ENCODE peak calls at places on chromosomes 1 and 21, in four cellular contexts. U is osteocyte; V is CD4-positive, alpha-beta T cell; Z is lung. J is an unnamed sample.

GRCh38 chr1:223482766-223483165 is 89.6 kb downstream of the CCDC185 start:
- DNase-seq in V (no peak), U (no peak), Z (no peak), J (no peak)

GRCh38 chr1:18234790-18235242 is 127.2 kb downstream of the IGSF21 start:
- DNase-seq in U (no peak), V (no peak), Z (no peak), J (no peak)

GRCh38 chr1:4944911-4945310 is 290.5 kb downstream of the AJAP1 start:
- DNase-seq in Z (no peak), U (no peak), V (no peak), J (no peak)

GRCh38 chr1:182698977-182699672 is 14.7 kb upstream of the RGS8 start:
- DNase-seq in Z (no peak), U (no peak), V (no peak), J (no peak)

GRCh38 chr1:1599030-1599916 is 662 bp downstream of the FNDC10 start:
- DNase-seq in V (peak), U (peak), Z (no peak), J (no peak)

GRCh38 chr1:232786845-232787455 is 18.3 kb upstream of the MAP10 start:
- DNase-seq in Z (no peak), U (no peak), V (no peak), J (no peak)

GRCh38 chr1:183272390-183272801 is 86.3 kb downstream of the LAMC2 start:
- DNase-seq in U (no peak), V (no peak), Z (no peak), J (no peak)

GRCh38 chr1:208202333-208202987 is 41.7 kb downstream of the PLXNA2 start:
- DNase-seq in Z (no peak), U (no peak), V (no peak), J (no peak)

GRCh38 chr1:203152158-203153034 is 23.2 kb downstream of the MYBPH start:
- DNase-seq in V (no peak), U (no peak), Z (no peak), J (no peak)

GRCh38 chr1:53548031-53548491 is 88.9 kb downstream of the DMRTB1 start:
- DNase-seq in V (no peak), Z (no peak), U (no peak), J (peak)

GRCh38 chr1:193221641-193222040 is 35.2 kb upstream of the B3GALT2 start:
- DNase-seq in U (no peak), V (no peak), Z (no peak), J (no peak)

GRCh38 chr1:188065917-188066316 is 1237.2 kb downstream of the PLA2G4A start:
- DNase-seq in U (no peak), Z (no peak), V (no peak), J (no peak)

GRCh38 chr1:96492236-96492635 is 229.3 kb upstream of the PTBP2 start:
- DNase-seq in V (no peak), Z (no peak), U (no peak), J (no peak)

GRCh38 chr1:24284156-24284471 is 35.0 kb upstream of the GRHL3 start:
- DNase-seq in Z (no peak), U (no peak), V (no peak), J (no peak)

GRCh38 chr1:186828612-186829542 is at the start of gene PLA2G4A:
- DNase-seq in Z (peak), U (no peak), V (no peak), J (no peak)

GRCh38 chr1:101122452-101123166 is 97.0 kb upstream of the DPH5 start:
- DNase-seq in Z (no peak), V (no peak), U (no peak), J (no peak)

GRCh38 chr1:101257500-101258325 is 20.9 kb downstream of the S1PR1 start:
- DNase-seq in Z (peak), U (no peak), V (no peak), J (no peak)

GRCh38 chr1:26350701-26351590 is 3.0 kb downstream of the CRYBG2 start:
- DNase-seq in U (no peak), Z (no peak), V (no peak), J (no peak)

GRCh38 chr21:27132270-27132669 is 165.4 kb upstream of the ADAMTS5 start:
- DNase-seq in U (no peak), Z (no peak), V (no peak), J (no peak)

GRCh38 chr1:111099289-111099688 is 40.6 kb downstream of the DRAM2 start:
- DNase-seq in Z (no peak), V (no peak), U (no peak), J (no peak)

GRCh38 chr1:180192172-180192571 is 37.5 kb downstream of the QSOX1 start:
- DNase-seq in V (no peak), U (no peak), Z (no peak), J (no peak)

GRCh38 chr1:237016626-237017025 is 12.4 kb upstream of the MT1HL1 start:
- DNase-seq in Z (no peak), U (no peak), V (no peak), J (no peak)

GRCh38 chr21:45142469-45142868 is 68.1 kb downstream of the ADARB1 start:
- DNase-seq in Z (no peak), V (no peak), U (peak), J (no peak)

GRCh38 chr21:26846036-26846931 is 1.1 kb upstream of the ADAMTS1 start:
- DNase-seq in U (no peak), Z (peak), V (no peak), J (peak)

GRCh38 chr1:86520789-86521521 is 25.9 kb upstream of the CLCA4 start:
- DNase-seq in U (no peak), Z (no peak), V (no peak), J (no peak)

GRCh38 chr1:86516366-86516765 is 30.5 kb upstream of the CLCA4 start:
- DNase-seq in V (no peak), Z (no peak), U (no peak), J (no peak)

GRCh38 chr1:86521522-86521891 is 25.4 kb upstream of the CLCA4 start:
- DNase-seq in V (no peak), U (no peak), Z (no peak), J (no peak)

GRCh38 chr1:86517336-86517735 is 29.5 kb upstream of the CLCA4 start:
- DNase-seq in V (no peak), U (no peak), Z (no peak), J (no peak)

GRCh38 chr1:86515597-86515996 is 31.3 kb upstream of the CLCA4 start:
- DNase-seq in Z (no peak), U (no peak), V (no peak), J (no peak)
- TF ChIP-seq CTCF in Z (peak), U (peak), V (no peak), J (peak)

DNA sequence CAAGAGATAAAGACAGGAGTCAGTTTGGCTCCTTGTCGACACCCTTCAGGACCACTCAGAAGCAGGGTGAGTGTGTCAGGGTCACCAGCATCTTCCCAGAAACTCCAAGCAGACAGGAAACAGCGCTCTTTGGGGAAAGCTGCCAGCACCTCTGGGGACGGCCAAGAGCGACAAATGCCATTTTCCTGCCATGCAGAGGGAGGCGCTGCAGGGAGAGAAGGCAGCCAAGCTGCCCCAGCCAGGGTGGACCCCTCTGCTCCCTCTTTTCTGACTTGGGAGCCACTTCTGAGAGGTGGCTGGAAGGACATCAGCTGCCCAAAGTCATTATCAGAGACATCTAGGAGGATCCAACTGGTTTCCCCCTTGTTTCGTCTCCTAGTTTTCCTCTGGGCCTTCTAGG is 29.0 kb downstream of the SIM2 start:
- DNase-seq in Z (no peak), V (no peak), U (peak), J (peak)
- TF ChIP-seq CTCF in Z (no peak), V (no peak), U (no peak), J (no peak)

GRCh38 chr1:213122514-213122929 is 71.5 kb downstream of the RPS6KC1 start:
- DNase-seq in Z (no peak), U (no peak), V (no peak), J (no peak)
- TF ChIP-seq CTCF in Z (no peak), U (peak), V (peak), J (peak)

DNA sequence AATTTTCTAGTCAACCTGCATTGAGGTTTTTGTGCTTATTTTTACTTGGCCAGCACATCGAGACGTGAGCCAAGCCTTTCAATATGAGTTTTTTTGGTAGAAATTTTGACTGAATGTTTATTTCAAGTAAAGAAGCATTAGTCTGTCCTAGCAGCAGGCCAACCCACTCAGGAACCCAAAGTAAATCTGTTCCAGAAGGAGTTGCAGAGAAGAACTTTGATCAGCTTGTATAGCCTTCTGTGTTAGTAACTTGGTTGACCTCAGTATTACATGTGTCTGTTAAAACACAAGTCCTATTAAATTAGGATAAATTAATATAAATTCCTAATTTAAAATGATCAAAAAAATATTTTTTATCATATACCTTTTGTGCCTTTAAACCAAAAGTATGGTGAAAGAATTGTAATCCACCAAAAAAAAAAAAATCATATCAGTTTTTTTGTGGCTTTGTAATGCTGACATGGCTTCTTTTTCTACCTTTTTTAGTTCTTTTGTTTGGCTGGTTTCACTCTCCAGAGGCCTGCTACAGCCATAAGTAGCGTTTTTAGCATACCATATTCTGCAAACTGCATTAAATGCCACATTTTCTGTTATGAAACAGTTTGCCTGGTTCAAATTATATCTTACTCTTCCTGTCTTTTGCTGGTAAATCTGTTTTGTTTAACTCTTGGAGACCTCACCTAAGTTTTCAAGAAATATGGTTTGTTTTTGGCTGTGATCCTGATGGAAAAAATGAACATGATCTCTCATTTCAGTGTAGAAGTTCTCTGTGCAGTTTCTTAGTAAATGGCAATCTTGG is 39.5 kb downstream of the ATF6 start:
- DNase-seq in V (no peak), U (no peak), Z (no peak), J (no peak)
- TF ChIP-seq CTCF in V (no peak), U (no peak), Z (no peak), J (no peak)

GRCh38 chr1:34771573-34771972 is 9.4 kb upstream of the GJB3 start:
- DNase-seq in Z (no peak), V (no peak), U (no peak), J (no peak)
- TF ChIP-seq CTCF in Z (no peak), V (no peak), U (no peak), J (no peak)